ENCODE peak calls at places on chromosomes 7 and 10, in seven cellular contexts. I is left kidney; H is AG10803; Z is T-helper 9 cell; T is omental fat pad; S is activated naive CD8-positive, alpha-beta T cell treated with anti-CD3 and anti-CD28 coated beads, Interleukin-2, amount 50 U/mL, for 24 hours; N is activated CD4-positive, alpha-beta T cell treated with anti-CD3 and anti-CD28 coated beads, Interleukin-2, amount 50 U/mL, for 48 hours. E is an unnamed sample.

GRCh38 chr7:95473276-95473985 is 12.3 kb upstream of the ASB4 start:
- DNase-seq in T (no peak), I (peak; percentile 9), Z (no peak), N (no peak), H (no peak), S (no peak), E (peak; percentile 1)

GRCh38 chr10:45555789-45556188 is 116.8 kb downstream of the ZFAND4 start:
- DNase-seq in S (no peak), N (no peak), I (no peak), Z (no peak), H (peak; percentile 34), T (no peak), E (no peak)

GRCh38 chr7:4779118-4779517 is 3.7 kb downstream of the AP5Z1 start:
- DNase-seq in T (no peak), N (no peak), S (no peak), H (no peak), I (no peak), Z (no peak), E (no peak)

GRCh38 chr7:16431646-16432424 is 10.5 kb upstream of the CRPPA start:
- DNase-seq in N (no peak), I (peak; percentile 56), H (peak; percentile 14), Z (no peak), T (no peak), S (no peak), E (peak; percentile 72)

GRCh38 chr7:11818281-11818680 is 13.7 kb downstream of the THSD7A start:
- DNase-seq in N (no peak), S (no peak), T (no peak), H (no peak), I (no peak), Z (no peak), E (no peak)

GRCh38 chr10:24784061-24784460 is 60.4 kb upstream of the ARHGAP21 start:
- DNase-seq in S (no peak), I (no peak), Z (no peak), N (no peak), T (no peak), H (no peak), E (no peak)

GRCh38 chr10:97822261-97822687 is 27.4 kb upstream of the GOLGA7B start:
- DNase-seq in Z (no peak), T (no peak), N (no peak), I (no peak), H (no peak), S (no peak), E (no peak)

GRCh38 chr7:40802497-40802896 is 667.7 kb downstream of the SUGCT start:
- DNase-seq in S (no peak), I (no peak), T (no peak), N (no peak), Z (no peak), H (no peak), E (no peak)

GRCh38 chr10:112208981-112209380 is 25.4 kb upstream of the GPAM start:
- DNase-seq in S (no peak), Z (no peak), I (peak; percentile 31), H (peak; percentile 73), N (no peak), T (no peak), E (no peak)

GRCh38 chr7:52150952-52151351 is 834.3 kb upstream of the COBL start:
- DNase-seq in H (no peak), I (no peak), Z (no peak), T (no peak), S (no peak), N (no peak), E (no peak)

GRCh38 chr10:22427890-22428571 is 82.7 kb downstream of the SPAG6 start:
- DNase-seq in Z (no peak), H (peak; percentile 95), N (no peak), I (peak; percentile 85), T (no peak), S (no peak), E (no peak)

GRCh38 chr7:146296028-146296427 is 179.4 kb downstream of the CNTNAP2 start:
- DNase-seq in I (no peak), N (no peak), H (no peak), S (no peak), Z (no peak), T (no peak), E (peak; percentile 77)

GRCh38 chr10:72065439-72066025 is 22.8 kb downstream of the SPOCK2 start:
- DNase-seq in H (no peak), I (no peak), T (no peak), Z (no peak), N (no peak), S (no peak), E (no peak)

GRCh38 chr10:83678850-83679249 is 460.5 kb upstream of the GHITM start:
- DNase-seq in Z (no peak), T (no peak), I (no peak), N (no peak), H (no peak), S (no peak), E (no peak)

GRCh38 chr10:13453896-13454295 is 74.9 kb downstream of the BEND7 start:
- DNase-seq in S (peak; percentile 18), Z (no peak), I (no peak), H (no peak), N (peak; percentile 19), T (no peak), E (no peak)

GRCh38 chr7:85659364-85659763 is 472.5 kb upstream of the SEMA3D start:
- DNase-seq in S (no peak), N (no peak), Z (no peak), I (no peak), T (no peak), H (no peak), E (peak; percentile 44)

GRCh38 chr7:157250605-157251228 is 86.1 kb upstream of the DNAJB6 start:
- DNase-seq in N (peak; percentile 49), Z (peak; percentile 28), T (no peak), H (peak; percentile 67), S (peak; percentile 52), I (peak; percentile 75), E (peak; percentile 86)

GRCh38 chr7:85186083-85186520 is 754 bp downstream of the SEMA3D start:
- DNase-seq in H (peak; percentile 51), I (peak; percentile 86), N (no peak), T (peak; percentile 24), S (no peak), Z (no peak), E (peak; percentile 64)